ENCODE peak calls at places on chromosomes 5 and 9, in five cellular contexts. Z is astrocyte of the spinal cord, S is stomach, M is heart right ventricle, D is uterus. P is an unnamed sample.

GRCh38 chr5:57035955-57036354 is 84.0 kb upstream of the MIER3 start:
- DNase-seq in Z (no peak), S (no peak), M (no peak), D (no peak), P (no peak)

GRCh38 chr5:9564752-9565151 is 18.9 kb upstream of the SEMA5A start:
- DNase-seq in Z (no peak), S (no peak), M (no peak), D (no peak), P (no peak)

GRCh38 chr5:56328753-56329560 is 95.8 kb upstream of the ANKRD55 start:
- DNase-seq in Z (peak), S (no peak), M (no peak), D (no peak), P (no peak)

GRCh38 chr9:72326643-72327042 is 38.4 kb downstream of the ZFAND5 start:
- DNase-seq in Z (no peak), S (no peak), M (no peak), D (no peak), P (no peak)

GRCh38 chr5:76332102-76332501 is 71.0 kb upstream of the IQGAP2 start:
- DNase-seq in Z (no peak), S (peak), M (no peak), D (no peak), P (no peak)

GRCh38 chr9:2026598-2026997 is 11.5 kb downstream of the SMARCA2 start:
- DNase-seq in Z (no peak), S (no peak), M (no peak), D (no peak), P (no peak)

GRCh38 chr5:196350-196749 is 5.1 kb downstream of the LRRC14B start:
- DNase-seq in Z (no peak), S (no peak), M (no peak), D (no peak), P (no peak)

GRCh38 chr9:97982191-97982718 is 886 bp upstream of the ANP32B start:
- DNase-seq in Z (no peak), S (no peak), M (no peak), D (no peak), P (no peak)

GRCh38 chr5:87410941-87411340 is 1.8 kb downstream of the CCNH start:
- DNase-seq in Z (peak), S (no peak), M (no peak), D (no peak), P (no peak)

GRCh38 chr5:15789661-15790060 is 289.7 kb downstream of the FBXL7 start:
- DNase-seq in Z (no peak), S (no peak), M (no peak), D (no peak), P (no peak)

DNA sequence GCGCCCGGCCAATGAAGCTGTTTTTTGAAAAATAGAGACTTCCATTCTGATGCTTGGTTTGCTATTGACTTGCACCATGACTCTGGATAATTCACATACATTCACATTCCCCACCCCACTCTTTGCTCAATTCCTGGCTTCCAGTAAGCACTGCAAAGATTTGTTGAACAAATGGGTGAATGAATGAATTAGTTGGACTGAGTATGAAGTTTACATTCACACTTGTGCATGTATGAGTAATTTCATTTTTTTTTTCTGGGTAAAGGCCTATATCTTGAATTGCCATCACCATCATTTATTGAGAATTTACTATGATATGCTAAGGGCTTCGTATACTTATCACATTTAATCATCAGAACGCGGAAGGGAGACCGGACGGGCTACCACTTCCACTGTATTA is 13.8 kb upstream of the CCDC69 start:
- DNase-seq in Z (no peak), S (no peak), M (no peak), D (no peak), P (no peak)
- H3K4me3 ChIP-seq in Z (no peak), S (no peak), M (peak), D (no peak), P (no peak)

GRCh38 chr5:80753712-80754111 is 98.9 kb upstream of the DHFR start:
- DNase-seq in Z (no peak), S (no peak), M (no peak), D (no peak), P (no peak)

GRCh38 chr5:80755634-80756033 is 100.9 kb upstream of the DHFR start:
- DNase-seq in Z (peak), S (no peak), M (no peak), D (no peak), P (no peak)

GRCh38 chr5:80757290-80757689 is 102.5 kb upstream of the DHFR start:
- DNase-seq in Z (no peak), S (no peak), M (no peak), D (no peak), P (no peak)

GRCh38 chr5:80756292-80756691 is 101.5 kb upstream of the DHFR start:
- DNase-seq in Z (no peak), S (no peak), M (no peak), D (no peak), P (no peak)

DNA sequence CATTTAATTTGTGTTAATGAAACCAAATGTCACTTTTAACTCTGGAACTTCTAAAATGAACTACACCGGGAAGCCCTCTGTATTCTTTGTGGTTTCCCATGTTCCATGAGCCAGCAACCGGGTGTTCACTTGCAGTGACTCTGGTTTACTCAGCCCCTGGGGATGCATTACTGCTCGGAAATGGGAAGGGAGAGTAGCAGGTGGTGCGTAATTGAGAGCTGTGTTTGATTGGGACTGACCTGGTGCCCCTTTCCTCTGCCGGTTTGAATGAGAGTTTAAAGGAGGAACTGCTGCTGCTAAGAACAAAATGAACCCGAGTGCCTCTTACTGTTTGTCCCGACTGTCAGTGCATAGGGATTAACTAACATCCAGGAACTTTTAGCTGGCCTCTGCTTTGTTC is 100.1 kb upstream of the DHFR start:
- DNase-seq in Z (peak), S (no peak), M (no peak), D (no peak), P (no peak)
- TF ChIP-seq CTCF in Z (no peak), S (no peak), M (no peak), D (no peak), P (no peak)

DNA sequence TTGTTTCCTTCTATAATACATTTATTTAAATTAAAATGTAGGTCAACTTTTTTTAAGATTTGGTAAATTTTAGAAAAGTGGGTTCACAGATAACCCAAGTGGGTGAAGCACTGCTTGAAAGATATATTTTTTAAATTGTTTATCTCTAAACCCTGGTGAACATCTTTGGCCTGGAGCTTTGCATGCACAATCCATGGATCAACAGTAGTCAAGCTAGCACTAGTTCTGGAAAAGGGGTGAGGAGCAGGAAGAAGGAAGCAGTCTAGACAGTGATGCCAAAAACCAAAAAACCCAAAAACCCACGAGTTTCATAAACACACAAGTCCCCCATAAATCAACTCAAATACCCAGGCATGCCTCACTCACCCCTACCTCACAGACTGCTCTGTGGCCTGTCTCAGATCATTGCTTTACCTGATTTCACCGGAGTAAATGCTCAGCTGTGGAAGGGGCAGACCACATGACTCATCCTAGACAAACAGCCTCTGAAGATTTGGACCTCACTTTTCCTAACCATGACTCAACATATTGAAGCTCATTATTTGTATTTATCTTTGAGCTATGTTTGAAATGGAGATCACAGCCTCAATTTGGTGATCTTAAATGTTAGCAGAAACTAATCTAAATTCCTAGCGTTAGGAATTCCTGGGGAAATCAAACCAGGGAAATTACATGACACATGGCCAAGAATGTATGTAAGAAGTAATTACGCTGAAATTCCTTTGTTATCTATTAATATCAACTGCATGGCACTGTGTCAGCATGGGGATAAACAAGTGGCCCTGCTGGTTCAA is 149.6 kb downstream of the ZNF608 start:
- DNase-seq in Z (peak), S (no peak), M (no peak), D (no peak), P (no peak)
- H3K4me3 ChIP-seq in Z (no peak), S (no peak), M (no peak), D (no peak), P (no peak)

DNA sequence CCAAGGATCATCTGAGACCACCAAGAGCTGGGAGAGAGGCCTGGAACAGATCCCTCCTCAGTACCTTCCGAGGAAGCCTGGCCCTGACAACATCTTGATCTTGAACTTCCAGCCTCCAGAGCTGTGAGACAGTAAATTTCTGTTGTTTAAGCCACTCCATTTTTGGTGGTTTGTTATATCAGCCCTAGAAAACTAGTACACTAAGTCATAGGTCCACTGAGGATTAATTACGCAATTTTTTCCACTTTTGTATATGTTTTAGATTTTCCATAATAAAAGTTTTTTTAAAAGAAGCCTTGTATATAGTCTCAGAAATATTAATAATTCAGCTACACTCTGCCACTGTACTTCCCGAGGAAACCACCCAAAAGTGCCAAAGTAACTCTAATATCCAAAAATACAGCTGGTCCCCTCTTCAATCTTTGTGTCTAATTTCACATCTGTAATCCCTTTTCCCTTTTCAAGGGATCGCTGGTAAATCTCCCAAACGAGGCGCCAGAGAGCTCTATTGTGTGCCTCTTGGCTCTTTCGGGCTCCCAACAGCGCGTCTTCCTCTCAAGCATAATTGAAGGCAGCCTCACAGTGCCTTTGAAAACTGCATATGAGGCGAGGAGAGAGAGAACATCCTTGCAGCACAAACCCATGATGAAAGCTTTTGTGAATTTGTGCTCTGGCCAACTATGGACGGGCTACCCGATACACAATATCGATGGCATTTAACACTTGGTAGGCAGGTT is 32.7 kb downstream of the PRUNE2 start:
- DNase-seq in Z (peak), S (no peak), M (no peak), D (no peak), P (no peak)
- TF ChIP-seq CTCF in Z (no peak), S (no peak), M (no peak), D (no peak), P (no peak)

GRCh38 chr9:95793924-95794828 is 81.3 kb upstream of the ERCC6L2 start:
- DNase-seq in Z (peak), S (no peak), M (no peak), D (no peak), P (no peak)
- H3K4me3 ChIP-seq in Z (no peak), S (no peak), M (no peak), D (no peak), P (no peak)

DNA sequence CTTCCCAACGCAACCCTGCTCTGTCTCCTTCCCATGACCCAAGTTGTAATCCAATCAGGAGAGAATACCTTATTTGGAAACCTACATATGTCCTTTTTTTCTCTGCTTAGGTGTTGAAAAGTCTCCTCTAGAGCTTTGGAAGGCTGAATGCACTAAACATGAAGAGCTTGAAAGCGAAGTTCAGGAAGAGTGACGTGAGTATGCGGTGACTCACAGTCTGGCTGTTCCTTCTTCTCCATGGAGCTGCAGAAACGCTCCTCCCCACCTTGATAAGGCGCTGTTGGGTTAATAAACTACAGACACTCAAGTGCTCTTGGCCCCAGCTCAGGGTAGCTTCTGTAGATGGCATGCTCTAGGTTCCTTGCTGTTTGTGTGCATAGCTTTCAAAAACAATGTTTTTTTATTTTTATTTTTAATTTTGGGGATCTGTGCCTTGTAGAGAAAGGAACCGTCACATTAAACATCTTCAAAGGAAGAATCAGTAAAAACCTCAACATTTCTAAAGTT is 30.7 kb downstream of the RAI14 start:
- DNase-seq in Z (peak), S (peak), M (peak), D (peak), P (no peak)
- TF ChIP-seq CTCF in Z (no peak), S (no peak), M (peak), D (no peak), P (no peak)